ENCODE peak calls at places on chromosomes 12 and 14, in seven cellular contexts. I is ascending aorta, E is Peyer's patch, A is HCT116, R is prostate gland, Y is heart left ventricle, X is kidney. G is an unnamed sample. For H3K36me3, the result is how much of the 10 kb centered on the place peaks cover.

GRCh38 chr12:93783827-93784226 is 106.7 kb downstream of the CRADD start:
- DNase-seq in I (no peak), R (no peak), A (no peak), X (no peak), E (no peak), Y (no peak), G (no peak)

GRCh38 chr14:104678346-104678745 is 11.1 kb upstream of the INF2 start:
- DNase-seq in X (peak), A (no peak), Y (no peak), I (no peak), E (peak), R (no peak), G (no peak)

GRCh38 chr14:79510659-79511058 is 700.6 kb downstream of the DIO2 start:
- DNase-seq in I (no peak), A (no peak), E (no peak), R (no peak), Y (no peak), X (no peak), G (no peak)

GRCh38 chr12:99505805-99506204 is 141.7 kb upstream of the GARIN6 start:
- DNase-seq in A (no peak), Y (no peak), I (no peak), X (no peak), R (no peak), E (no peak), G (no peak)

GRCh38 chr14:88430976-88431375 is 45.5 kb downstream of the SPATA7 start:
- DNase-seq in A (no peak), E (no peak), R (no peak), I (no peak), X (no peak), Y (no peak), G (no peak)

GRCh38 chr12:34219046-34219770 is 196.9 kb downstream of the ALG10 start:
- DNase-seq in A (no peak), X (no peak), Y (no peak), R (no peak), E (no peak), I (no peak), G (no peak)

GRCh38 chr14:64293976-64294671 is at the start of gene ESR2:
- DNase-seq in Y (peak), R (no peak), A (no peak), I (no peak), X (peak), E (peak), G (no peak)

GRCh38 chr12:77777274-77777673 is 53.4 kb upstream of the NAV3 start:
- DNase-seq in I (no peak), X (no peak), E (no peak), Y (no peak), R (no peak), A (no peak), G (no peak)

GRCh38 chr14:74299061-74299545 is 3.6 kb downstream of the ABCD4 start:
- DNase-seq in R (no peak), Y (peak), E (no peak), I (no peak), X (peak), A (peak), G (no peak)
- H3K27ac ChIP-seq in R (no peak), Y (peak), E (no peak), I (no peak), X (peak), A (peak), G (no peak)

GRCh38 chr12:49325606-49326005 is 2.6 kb downstream of the TROAP start:
- DNase-seq in Y (no peak), R (no peak), A (no peak), X (no peak), I (no peak), E (no peak), G (peak)

GRCh38 chr12:49327887-49328286 is 4.8 kb downstream of the TROAP start:
- DNase-seq in E (no peak), A (no peak), Y (no peak), R (no peak), X (no peak), I (no peak), G (no peak)

GRCh38 chr12:49328816-49329215 is 5.8 kb downstream of the TROAP start:
- DNase-seq in R (no peak), X (no peak), Y (no peak), I (no peak), A (no peak), E (no peak), G (peak)

GRCh38 chr12:49330032-49330619 is 6.9 kb downstream of the C1QL4 start:
- DNase-seq in R (no peak), Y (no peak), I (no peak), E (no peak), A (no peak), X (no peak), G (peak)

GRCh38 chr12:49327368-49327767 is 4.3 kb downstream of the TROAP start:
- DNase-seq in R (no peak), X (no peak), I (no peak), A (no peak), E (no peak), Y (no peak), G (no peak)
- H3K36me3 ChIP-seq in R (under half), X (under half), I (under half), A (under half), E (under half), Y (under half), G (half or more)

DNA sequence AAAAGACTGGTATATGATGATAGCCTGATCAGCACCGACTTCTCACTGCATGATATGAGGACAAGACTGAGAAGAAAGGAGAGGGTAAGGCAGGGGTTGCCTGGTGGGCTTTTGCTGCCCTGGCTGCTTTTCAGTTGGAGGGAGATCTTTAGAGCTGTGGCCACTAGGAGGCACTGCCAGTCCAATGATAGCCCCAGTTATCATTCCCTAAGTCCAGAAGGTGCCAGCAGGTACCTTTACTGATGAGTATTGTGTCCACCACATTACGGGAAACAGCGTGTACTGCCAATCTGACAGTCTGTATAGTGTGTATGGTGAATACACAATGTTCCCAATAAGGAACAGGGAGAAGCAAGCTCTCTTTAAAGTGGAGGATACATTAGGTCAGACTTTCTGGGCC is 55.8 kb upstream of the CCDC175 start:
- DNase-seq in R (peak), A (peak), Y (no peak), I (no peak), E (no peak), X (no peak), G (no peak)
- TF ChIP-seq CTCF in R (peak), A (peak), Y (peak), I (peak), E (peak), X (peak), G (peak)

GRCh38 chr12:69894800-69895199 is 69.8 kb downstream of the MYRFL start:
- DNase-seq in E (no peak), I (no peak), Y (no peak), R (no peak), A (no peak), X (no peak), G (no peak)

GRCh38 chr12:69898236-69898635 is 73.2 kb downstream of the MYRFL start:
- DNase-seq in R (no peak), I (no peak), X (no peak), Y (no peak), A (no peak), E (no peak), G (no peak)

GRCh38 chr12:69897744-69898143 is 72.7 kb downstream of the MYRFL start:
- DNase-seq in Y (peak), A (no peak), E (no peak), X (no peak), I (no peak), R (no peak), G (no peak)

GRCh38 chr12:69900720-69901131 is 75.7 kb downstream of the MYRFL start:
- DNase-seq in R (peak), X (no peak), I (no peak), Y (peak), E (peak), A (peak), G (no peak)

DNA sequence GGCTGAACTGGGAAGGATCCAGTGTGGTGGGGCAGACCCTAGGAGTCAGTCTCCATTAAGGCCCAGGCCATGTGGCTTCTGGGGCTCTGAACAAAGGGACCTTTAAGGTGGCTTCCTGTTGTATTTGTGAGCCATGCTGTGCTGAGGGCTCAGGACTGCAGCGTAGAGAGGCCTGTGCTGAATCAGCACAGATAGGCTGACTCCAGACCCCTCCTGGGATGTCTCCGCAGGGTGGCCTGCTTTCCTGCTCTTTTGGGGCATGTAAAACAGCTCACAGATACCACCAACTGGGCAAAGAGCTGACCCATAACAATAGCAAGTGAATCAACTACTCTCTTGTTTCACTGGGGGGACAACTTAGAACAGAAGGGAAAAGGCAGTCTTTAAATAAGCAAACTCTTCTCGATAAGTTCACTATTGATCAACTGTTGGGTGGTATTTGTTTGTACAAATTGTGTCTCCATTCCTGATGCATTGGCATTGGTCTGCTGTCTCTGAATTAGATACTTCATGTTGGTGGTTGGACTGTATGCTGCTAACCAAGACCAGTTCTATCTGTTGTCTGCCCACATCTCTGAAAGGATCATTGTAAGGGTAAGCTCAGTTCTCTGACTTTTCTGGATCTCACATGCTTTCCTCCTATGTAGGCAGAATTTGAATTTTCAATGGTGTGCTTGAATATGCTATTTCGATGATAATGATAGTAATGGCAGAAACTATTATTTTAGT is 71.8 kb downstream of the MYRFL start:
- DNase-seq in Y (no peak), X (no peak), A (no peak), I (no peak), R (no peak), E (no peak), G (no peak)
- H3K27ac ChIP-seq in Y (no peak), X (no peak), A (no peak), I (no peak), R (no peak), E (no peak), G (no peak)

GRCh38 chr12:109966531-109966930 is 29.6 kb downstream of the GIT2 start:
- DNase-seq in A (no peak), X (no peak), Y (no peak), E (no peak), R (no peak), I (no peak), G (no peak)
- H3K36me3 ChIP-seq in A (under half), X (under half), Y (half or more), E (under half), R (under half), I (half or more), G (half or more)

GRCh38 chr12:103494388-103494787 is 1.4 kb downstream of the C12orf42 start:
- DNase-seq in A (no peak), I (no peak), R (no peak), X (no peak), E (no peak), Y (no peak), G (no peak)

GRCh38 chr12:103493199-103493598 is 2.6 kb downstream of the C12orf42 start:
- DNase-seq in R (no peak), Y (no peak), E (no peak), I (no peak), X (no peak), A (no peak), G (no peak)

GRCh38 chr12:103498990-103499389 is 3.2 kb upstream of the C12orf42 start:
- DNase-seq in Y (no peak), E (no peak), R (no peak), X (no peak), A (no peak), I (no peak), G (no peak)

GRCh38 chr12:103495158-103495782 is 498 bp downstream of the C12orf42 start:
- DNase-seq in Y (no peak), R (no peak), A (no peak), X (peak), I (no peak), E (peak), G (no peak)

GRCh38 chr12:103495783-103496456 is at the start of gene C12orf42:
- DNase-seq in Y (no peak), I (no peak), E (peak), R (no peak), A (peak), X (peak), G (no peak)
- TF ChIP-seq CTCF in Y (peak), I (no peak), E (no peak), R (no peak), A (peak), X (peak), G (peak)

GRCh38 chr12:88876867-88877266 is 296.6 kb upstream of the KITLG start:
- DNase-seq in R (no peak), Y (no peak), I (no peak), X (no peak), E (no peak), A (no peak), G (no peak)
- H3K27ac ChIP-seq in R (no peak), Y (no peak), I (no peak), X (no peak), E (no peak), A (no peak), G (no peak)

DNA sequence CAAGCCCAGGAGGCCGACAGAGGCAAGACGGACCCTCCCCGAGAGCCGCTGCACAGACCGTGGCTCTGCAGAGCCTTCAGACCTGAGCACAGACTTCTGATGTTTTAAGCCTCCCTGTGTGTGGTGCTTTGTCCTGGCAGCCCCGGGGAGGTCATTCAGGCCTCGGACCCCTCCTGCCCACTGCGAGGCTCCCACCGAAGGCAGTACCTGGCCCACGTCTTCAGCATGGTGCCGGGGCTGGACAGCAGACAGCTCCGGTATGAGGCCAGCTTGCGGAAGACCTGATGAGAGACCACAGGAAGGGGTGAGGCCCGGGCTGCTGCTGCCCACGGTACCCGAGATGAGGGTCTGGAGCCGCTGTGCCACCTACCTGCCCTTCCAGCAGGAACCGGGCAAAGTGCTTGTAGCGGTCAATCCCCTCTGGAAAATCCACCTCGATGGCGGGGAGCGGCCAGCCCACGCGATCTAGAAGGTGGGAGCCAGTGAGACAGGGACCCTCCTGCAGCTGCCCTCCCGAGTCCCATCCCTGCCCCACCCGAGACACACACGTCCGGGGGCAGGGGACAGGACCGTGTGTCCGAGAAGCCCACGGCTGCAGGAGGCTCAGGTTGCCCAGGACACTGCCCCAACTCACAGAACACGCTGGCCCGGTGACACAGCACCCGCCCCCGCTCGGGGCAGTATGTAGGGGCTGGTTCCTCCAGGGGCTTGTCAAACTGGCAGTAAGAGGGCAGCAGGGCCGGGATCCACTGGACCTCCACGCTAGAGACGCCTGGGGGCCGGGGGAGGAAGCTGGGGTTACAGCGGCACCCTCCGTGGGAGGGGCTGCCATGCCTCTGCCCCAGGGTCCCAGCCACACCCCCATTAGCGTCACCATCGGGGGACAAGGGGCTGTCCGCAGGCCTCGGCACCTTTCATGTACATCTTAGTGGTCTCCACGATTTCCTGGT is 35.6 kb upstream of the UBC start:
- DNase-seq in I (no peak), X (no peak), E (no peak), A (no peak), R (no peak), Y (no peak), G (no peak)
- H3K36me3 ChIP-seq in I (half or more), X (under half), E (under half), A (under half), R (under half), Y (half or more), G (under half)

GRCh38 chr12:41745593-41745992 is 399.1 kb downstream of the GXYLT1 start:
- DNase-seq in A (no peak), Y (no peak), R (no peak), E (no peak), X (no peak), I (no peak), G (no peak)
- TF ChIP-seq CTCF in A (no peak), Y (no peak), R (no peak), E (no peak), X (no peak), I (no peak), G (no peak)

GRCh38 chr12:18751866-18752265 is 13.9 kb downstream of the CAPZA3 start:
- DNase-seq in A (no peak), R (no peak), Y (no peak), X (no peak), I (no peak), E (no peak), G (no peak)

GRCh38 chr12:18754118-18754707 is 16.3 kb downstream of the CAPZA3 start:
- DNase-seq in R (no peak), A (no peak), I (no peak), Y (no peak), X (no peak), E (no peak), G (no peak)

GRCh38 chr12:18753481-18754117 is 15.7 kb downstream of the CAPZA3 start:
- DNase-seq in R (no peak), I (no peak), Y (peak), X (no peak), E (no peak), A (no peak), G (no peak)

GRCh38 chr12:18752947-18753346 is 15.0 kb downstream of the CAPZA3 start:
- DNase-seq in R (no peak), I (no peak), Y (no peak), E (no peak), A (no peak), X (no peak), G (no peak)

DNA sequence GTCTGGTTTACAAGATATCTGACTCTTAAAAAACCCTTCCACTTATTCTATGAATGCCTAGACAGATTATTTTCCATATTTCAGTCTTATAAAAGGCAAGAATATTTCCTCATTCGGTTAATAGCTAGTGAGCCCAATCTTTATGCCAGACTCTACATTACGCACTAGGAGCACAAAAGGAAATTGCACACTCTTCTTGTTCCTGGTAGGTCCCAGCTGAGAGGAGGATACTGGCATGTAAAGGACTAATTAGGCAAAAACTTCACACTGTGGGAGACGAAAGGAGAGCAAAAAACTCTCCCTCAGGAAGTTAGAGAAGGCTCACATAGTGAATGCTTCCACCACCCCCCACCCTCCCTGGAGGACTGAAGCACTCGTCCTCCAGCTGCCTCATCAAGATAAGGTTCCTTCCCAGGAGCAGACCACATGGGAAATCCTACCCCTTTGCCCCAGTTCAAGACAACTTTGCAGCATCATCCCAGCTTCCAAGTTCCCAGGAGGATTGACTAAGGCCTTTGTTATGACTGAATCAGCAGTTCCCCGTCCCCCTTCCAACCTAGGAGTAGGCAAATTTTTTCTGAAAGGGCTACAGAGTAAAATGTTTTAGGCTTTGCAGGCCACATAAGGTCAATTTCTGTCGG is 14.5 kb downstream of the CAPZA3 start:
- DNase-seq in R (no peak), Y (peak), A (no peak), X (no peak), I (no peak), E (no peak), G (no peak)
- H3K27ac ChIP-seq in R (no peak), Y (peak), A (no peak), X (no peak), I (no peak), E (no peak), G (no peak)

G was measured in RWPE2.